ENCODE peak calls at places on chromosomes 16 and 17, in ten cellular contexts. One of them, this sample, is unnamed.

GRCh38 chr16:72137380-72138063 is 34.4 kb downstream of the PMFBP1 start:
- DNase-seq in dermis blood vessel endothelial cell: no peak
- DNase-seq in SK-N-SH: no peak
- DNase-seq in G401: no peak
- DNase-seq in osteocyte: no peak
- DNase-seq in cardiac septum: no peak
- DNase-seq in pancreas: no peak
- DNase-seq in globus pallidus: no peak
- DNase-seq in sigmoid colon: no peak
- DNase-seq in IMR-90: no peak
- DNase-seq in this sample: no peak

GRCh38 chr17:8939496-8940334 is 25.8 kb downstream of the PIK3R5 start:
- DNase-seq in globus pallidus: no peak
- DNase-seq in G401: no peak
- DNase-seq in dermis blood vessel endothelial cell: no peak
- DNase-seq in SK-N-SH: no peak
- DNase-seq in pancreas: no peak
- DNase-seq in osteocyte: no peak
- DNase-seq in IMR-90: no peak
- DNase-seq in cardiac septum: no peak
- DNase-seq in sigmoid colon: no peak
- DNase-seq in this sample: no peak

GRCh38 chr17:9522074-9522473 is 53.5 kb downstream of the STX8 start:
- DNase-seq in globus pallidus: peak
- DNase-seq in SK-N-SH: peak
- DNase-seq in IMR-90: peak
- DNase-seq in G401: peak
- DNase-seq in cardiac septum: no peak
- DNase-seq in osteocyte: no peak
- DNase-seq in pancreas: no peak
- DNase-seq in dermis blood vessel endothelial cell: peak
- DNase-seq in sigmoid colon: no peak
- DNase-seq in this sample: peak

GRCh38 chr17:32805029-32805976 is 71.6 kb downstream of the MYO1D start:
- DNase-seq in IMR-90: no peak
- DNase-seq in dermis blood vessel endothelial cell: no peak
- DNase-seq in cardiac septum: no peak
- DNase-seq in globus pallidus: no peak
- DNase-seq in sigmoid colon: no peak
- DNase-seq in G401: no peak
- DNase-seq in osteocyte: no peak
- DNase-seq in SK-N-SH: no peak
- DNase-seq in pancreas: no peak
- DNase-seq in this sample: no peak

GRCh38 chr17:8359769-8360168 is 16.7 kb downstream of the KRABD2 start:
- DNase-seq in dermis blood vessel endothelial cell: peak
- DNase-seq in sigmoid colon: no peak
- DNase-seq in IMR-90: peak
- DNase-seq in globus pallidus: peak
- DNase-seq in cardiac septum: no peak
- DNase-seq in pancreas: no peak
- DNase-seq in osteocyte: no peak
- DNase-seq in G401: no peak
- DNase-seq in SK-N-SH: no peak
- DNase-seq in this sample: peak

GRCh38 chr16:324451-325334 is 27.8 kb downstream of the AXIN1 start:
- DNase-seq in osteocyte: no peak
- DNase-seq in IMR-90: no peak
- DNase-seq in cardiac septum: no peak
- DNase-seq in SK-N-SH: no peak
- DNase-seq in dermis blood vessel endothelial cell: peak
- DNase-seq in G401: no peak
- DNase-seq in pancreas: no peak
- DNase-seq in globus pallidus: no peak
- DNase-seq in sigmoid colon: no peak
- DNase-seq in this sample: no peak

GRCh38 chr17:20935740-20936139 is 107.1 kb downstream of the USP22 start:
- DNase-seq in dermis blood vessel endothelial cell: peak
- DNase-seq in osteocyte: no peak
- DNase-seq in cardiac septum: no peak
- DNase-seq in globus pallidus: no peak
- DNase-seq in SK-N-SH: no peak
- DNase-seq in IMR-90: peak
- DNase-seq in sigmoid colon: no peak
- DNase-seq in pancreas: no peak
- DNase-seq in G401: no peak
- DNase-seq in this sample: no peak

GRCh38 chr17:47895254-47895855 is 681 bp upstream of the SP2 start:
- DNase-seq in dermis blood vessel endothelial cell: peak
- DNase-seq in sigmoid colon: no peak
- DNase-seq in cardiac septum: no peak
- DNase-seq in osteocyte: no peak
- DNase-seq in SK-N-SH: no peak
- DNase-seq in pancreas: no peak
- DNase-seq in globus pallidus: peak
- DNase-seq in G401: peak
- DNase-seq in IMR-90: peak
- DNase-seq in this sample: no peak

GRCh38 chr17:2405247-2405926 is 4.5 kb upstream of the MNT start:
- DNase-seq in SK-N-SH: no peak
- DNase-seq in dermis blood vessel endothelial cell: peak
- DNase-seq in sigmoid colon: peak
- DNase-seq in osteocyte: no peak
- DNase-seq in G401: no peak
- DNase-seq in cardiac septum: no peak
- DNase-seq in globus pallidus: no peak
- DNase-seq in pancreas: peak
- DNase-seq in IMR-90: peak
- DNase-seq in this sample: no peak

GRCh38 chr16:67528870-67529638 is 425 bp downstream of the RIPOR1 start:
- DNase-seq in pancreas: peak
- DNase-seq in osteocyte: peak
- DNase-seq in IMR-90: peak
- DNase-seq in dermis blood vessel endothelial cell: peak
- DNase-seq in sigmoid colon: no peak
- DNase-seq in globus pallidus: peak
- DNase-seq in G401: no peak
- DNase-seq in cardiac septum: no peak
- DNase-seq in SK-N-SH: peak
- DNase-seq in this sample: no peak

GRCh38 chr17:35084987-35085386 is 21.5 kb upstream of the RFFL start:
- DNase-seq in IMR-90: peak
- DNase-seq in osteocyte: no peak
- DNase-seq in sigmoid colon: no peak
- DNase-seq in globus pallidus: no peak
- DNase-seq in cardiac septum: no peak
- DNase-seq in SK-N-SH: no peak
- DNase-seq in G401: no peak
- DNase-seq in pancreas: no peak
- DNase-seq in dermis blood vessel endothelial cell: peak
- DNase-seq in this sample: no peak

GRCh38 chr17:4003131-4003500 is 38.9 kb upstream of the ATP2A3 start:
- DNase-seq in IMR-90: no peak
- DNase-seq in osteocyte: no peak
- DNase-seq in pancreas: no peak
- DNase-seq in dermis blood vessel endothelial cell: no peak
- DNase-seq in globus pallidus: no peak
- DNase-seq in sigmoid colon: peak
- DNase-seq in G401: no peak
- DNase-seq in SK-N-SH: no peak
- DNase-seq in cardiac septum: no peak
- DNase-seq in this sample: no peak

GRCh38 chr17:81510798-81511549 is 1.6 kb downstream of the ACTG1 start:
- DNase-seq in SK-N-SH: no peak
- DNase-seq in osteocyte: no peak
- DNase-seq in IMR-90: no peak
- DNase-seq in globus pallidus: no peak
- DNase-seq in cardiac septum: no peak
- DNase-seq in G401: peak
- DNase-seq in sigmoid colon: no peak
- DNase-seq in dermis blood vessel endothelial cell: peak
- DNase-seq in pancreas: peak
- DNase-seq in this sample: no peak

GRCh38 chr17:49715221-49715620 is 7.5 kb upstream of the SLC35B1 start:
- DNase-seq in G401: no peak
- DNase-seq in sigmoid colon: no peak
- DNase-seq in IMR-90: no peak
- DNase-seq in globus pallidus: no peak
- DNase-seq in cardiac septum: no peak
- DNase-seq in pancreas: no peak
- DNase-seq in SK-N-SH: no peak
- DNase-seq in osteocyte: no peak
- DNase-seq in dermis blood vessel endothelial cell: no peak
- DNase-seq in this sample: no peak

GRCh38 chr17:6592193-6592592 is 35.8 kb upstream of the PITPNM3 start:
- DNase-seq in osteocyte: no peak
- DNase-seq in sigmoid colon: no peak
- DNase-seq in IMR-90: peak
- DNase-seq in globus pallidus: no peak
- DNase-seq in cardiac septum: no peak
- DNase-seq in pancreas: no peak
- DNase-seq in dermis blood vessel endothelial cell: no peak
- DNase-seq in SK-N-SH: no peak
- DNase-seq in G401: no peak
- DNase-seq in this sample: no peak